ENCODE peak calls at places on chromosomes 12 and 14, in four cellular contexts. U is A549, K is HepG2, G is GM12878. A is an unnamed sample.

GRCh38 chr14:95498622-95499353 is 17.7 kb downstream of the SYNE3 start:
- DNase-seq in U (no peak), K (no peak), G (no peak), A (no peak)

GRCh38 chr14:64828096-64828495 is 51.6 kb downstream of the SPTB start:
- DNase-seq in U (no peak), K (no peak), G (no peak), A (no peak)

GRCh38 chr12:53484686-53485567 is 14.3 kb downstream of the MAP3K12 start:
- DNase-seq in U (no peak), K (no peak), G (no peak), A (no peak)

GRCh38 chr12:50106907-50107306 is 3.1 kb downstream of the GPD1 start:
- DNase-seq in U (no peak), K (no peak), G (no peak), A (no peak)

GRCh38 chr12:52751795-52752194 is 25.4 kb downstream of the KRT76 start:
- DNase-seq in U (no peak), K (no peak), G (no peak), A (no peak)

GRCh38 chr12:123269395-123269892 is 2.2 kb downstream of the CDK2AP1 start:
- DNase-seq in U (no peak), K (peak; percentile 30), G (no peak), A (no peak)

GRCh38 chr12:106136263-106136662 is 2.5 kb downstream of the NUAK1 start:
- DNase-seq in U (peak; percentile 89), K (peak; percentile 73), G (no peak), A (peak; percentile 67)

GRCh38 chr12:32504626-32505025 is 105.3 kb downstream of the FGD4 start:
- DNase-seq in U (no peak), K (no peak), G (no peak), A (no peak)

GRCh38 chr14:82447586-82447985 is 913.9 kb upstream of the SEL1L start:
- DNase-seq in U (no peak), K (no peak), G (no peak), A (no peak)

GRCh38 chr12:56749364-56749763 is 2.8 kb downstream of the PRIM1 start:
- DNase-seq in U (no peak), K (no peak), G (no peak), A (no peak)

GRCh38 chr14:60222820-60223219 is 26.2 kb upstream of the PPM1A start:
- DNase-seq in U (no peak), K (no peak), G (no peak), A (no peak)

GRCh38 chr12:108349245-108349644 is 10.1 kb upstream of the CMKLR1 start:
- DNase-seq in U (no peak), K (no peak), G (no peak), A (no peak)

GRCh38 chr12:120265203-120265482 is 387 bp downstream of the PXN start:
- DNase-seq in U (no peak), K (no peak), G (no peak), A (no peak)

GRCh38 chr12:15749937-15750336 is 39.3 kb downstream of the EPS8 start:
- DNase-seq in U (no peak), K (no peak), G (no peak), A (no peak)

GRCh38 chr12:989751-990278 is 1.2 kb upstream of the ERC1 start:
- DNase-seq in U (peak; percentile 61), K (peak; percentile 66), G (no peak), A (peak; percentile 42)

GRCh38 chr12:14833952-14834351 is 9.4 kb downstream of the ART4 start:
- DNase-seq in U (peak; percentile 43), K (peak; percentile 35), G (no peak), A (no peak)

GRCh38 chr14:79502101-79502750 is 709.1 kb downstream of the DIO2 start:
- DNase-seq in U (no peak), K (no peak), G (no peak), A (no peak)

GRCh38 chr14:68682166-68683103 is 110.4 kb downstream of the ZFP36L1 start:
- DNase-seq in U (peak; percentile 79), K (peak; percentile 39), G (peak; percentile 48), A (peak; percentile 49)

GRCh38 chr14:62066304-62066703 is 304.1 kb downstream of the SNAPC1 start:
- DNase-seq in U (no peak), K (no peak), G (no peak), A (no peak)

GRCh38 chr12:4939418-4940023 is 29.8 kb downstream of the KCNA1 start:
- DNase-seq in U (no peak), K (no peak), G (no peak), A (no peak)

GRCh38 chr14:93007225-93007997 is 84.5 kb downstream of the CHGA start:
- DNase-seq in U (peak; percentile 24), K (no peak), G (peak; percentile 23), A (no peak)

GRCh38 chr14:56120091-56120632 is 2.0 kb downstream of the PELI2 start:
- DNase-seq in U (no peak), K (no peak), G (no peak), A (no peak)

GRCh38 chr14:71702799-71703198 is 229.4 kb upstream of the RGS6 start:
- DNase-seq in U (no peak), K (no peak), G (no peak), A (no peak)

GRCh38 chr12:91355150-91356006 is 172.8 kb upstream of the DCN start:
- DNase-seq in U (peak; percentile 71), K (peak; percentile 47), G (peak; percentile 3), A (peak; percentile 45)

GRCh38 chr12:53044052-53044581 is 5.7 kb upstream of the TNS2 start:
- DNase-seq in U (no peak), K (peak; percentile 72), G (no peak), A (no peak)

GRCh38 chr14:69363055-69363454 is 35.0 kb downstream of the ERH start:
- DNase-seq in U (peak; percentile 14), K (peak; percentile 6), G (no peak), A (no peak)

GRCh38 chr12:85711735-85712390 is 124.3 kb downstream of the RASSF9 start:
- DNase-seq in U (no peak), K (no peak), G (no peak), A (no peak)

GRCh38 chr12:8913702-8914032 is 642 bp upstream of the PHC1 start:
- DNase-seq in U (no peak), K (no peak), G (no peak), A (no peak)

GRCh38 chr12:13033266-13033875 is 10.8 kb upstream of the FAM234B start:
- DNase-seq in U (no peak), K (no peak), G (no peak), A (no peak)

GRCh38 chr14:71416392-71416791 is 509.1 kb downstream of the PCNX1 start:
- DNase-seq in U (no peak), K (no peak), G (no peak), A (no peak)

GRCh38 chr14:33375781-33376180 is 437.1 kb downstream of the NPAS3 start:
- DNase-seq in U (no peak), K (no peak), G (no peak), A (no peak)

GRCh38 chr12:28130625-28131598 is 59.3 kb upstream of the CCDC91 start:
- DNase-seq in U (peak; percentile 91), K (peak; percentile 9), G (no peak), A (peak; percentile 96)

GRCh38 chr14:55438066-55438683 is 2.2 kb downstream of the TBPL2 start:
- DNase-seq in U (peak; percentile 71), K (peak; percentile 55), G (no peak), A (peak; percentile 35)

GRCh38 chr12:94416613-94417012 is 43.1 kb downstream of the CEP83 start:
- DNase-seq in U (no peak), K (no peak), G (no peak), A (no peak)

GRCh38 chr14:93230539-93230938 is 23.5 kb downstream of the UBR7 start:
- DNase-seq in U (no peak), K (no peak), G (no peak), A (no peak)

GRCh38 chr14:104546591-104547309 is 32.8 kb upstream of the C14orf180 start:
- DNase-seq in U (no peak), K (no peak), G (no peak), A (no peak)

GRCh38 chr14:91374897-91375747 is 42.5 kb downstream of the CCDC88C start:
- DNase-seq in U (no peak), K (no peak), G (no peak), A (no peak)

GRCh38 chr14:91371990-91372375 is 45.6 kb downstream of the CCDC88C start:
- DNase-seq in U (no peak), K (no peak), G (no peak), A (no peak)

GRCh38 chr14:91374287-91374880 is 43.2 kb downstream of the CCDC88C start:
- DNase-seq in U (no peak), K (no peak), G (no peak), A (no peak)

GRCh38 chr14:91372680-91373495 is 44.7 kb downstream of the CCDC88C start:
- DNase-seq in U (no peak), K (no peak), G (no peak), A (no peak)

DNA sequence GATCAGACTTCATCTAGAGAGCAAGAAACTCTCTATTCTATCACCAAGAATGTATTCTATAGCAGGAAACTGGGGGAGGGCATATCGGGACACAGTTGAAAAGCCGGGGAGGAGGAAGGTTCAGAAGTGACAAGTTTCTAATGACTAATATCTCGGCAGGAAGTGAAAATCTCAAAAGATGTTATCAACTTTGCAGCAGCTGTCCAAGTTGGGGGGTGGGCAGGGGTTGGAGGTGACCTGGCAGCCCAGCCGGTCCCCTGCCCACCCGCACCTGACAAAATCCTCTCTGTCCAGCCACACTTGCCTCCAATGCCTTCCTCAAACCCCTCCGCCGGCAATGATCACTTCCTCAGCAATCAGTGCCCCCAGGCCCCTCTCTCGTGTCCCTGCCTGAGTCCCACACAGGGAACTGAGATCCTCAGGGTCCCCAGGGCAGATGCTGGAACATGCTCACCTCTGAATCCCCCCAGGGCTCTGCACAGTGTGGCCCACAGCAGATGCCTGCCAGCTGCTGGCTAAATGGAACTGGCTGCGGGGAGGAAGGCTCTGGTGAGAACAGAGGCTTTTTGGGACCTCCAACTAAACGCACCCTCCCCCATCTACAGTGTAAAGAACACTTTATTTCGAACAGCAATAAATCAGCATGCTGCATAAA is 43.9 kb downstream of the CCDC88C start:
- DNase-seq in U (no peak), K (no peak), G (peak; percentile 80), A (no peak)
- TF ChIP-seq CHD4 in U (no peak), K (no peak), G (no peak), A (no peak)

GRCh38 chr14:41749425-41749824 is 142.7 kb downstream of the LRFN5 start:
- DNase-seq in U (no peak), K (peak; percentile 23), G (no peak), A (no peak)
- TF ChIP-seq CHD4 in U (no peak), K (no peak), G (no peak), A (no peak)

GRCh38 chr14:73753043-73753886 is 39.1 kb upstream of the PNMA1 start:
- DNase-seq in U (no peak), K (peak; percentile 84), G (no peak), A (peak; percentile 92)

GRCh38 chr14:73755434-73756014 is 41.3 kb upstream of the PNMA1 start:
- DNase-seq in U (no peak), K (no peak), G (no peak), A (peak; percentile 39)

GRCh38 chr14:73754911-73755360 is 40.8 kb upstream of the PNMA1 start:
- DNase-seq in U (no peak), K (no peak), G (no peak), A (no peak)

GRCh38 chr14:73752297-73752992 is 38.3 kb upstream of the PNMA1 start:
- DNase-seq in U (peak; percentile 53), K (no peak), G (no peak), A (no peak)

GRCh38 chr14:73753887-73754880 is 40.0 kb upstream of the PNMA1 start:
- DNase-seq in U (no peak), K (no peak), G (peak; percentile 61), A (no peak)
- TF ChIP-seq CHD4 in U (no peak), K (no peak), G (no peak), A (no peak)

GRCh38 chr12:109637341-109637740 is 63.7 kb downstream of the MVK start:
- DNase-seq in U (no peak), K (no peak), G (no peak), A (no peak)
- TF ChIP-seq CHD4 in U (no peak), K (no peak), G (no peak), A (no peak)

GRCh38 chr12:128695697-128696096 is 128.1 kb downstream of the SLC15A4 start:
- DNase-seq in U (no peak), K (no peak), G (no peak), A (no peak)
- TF ChIP-seq CHD4 in U (no peak), K (no peak), G (no peak), A (no peak)

A was measured in K562.